ENCODE peak calls at places on chromosomes 11 and 22, in nine cellular contexts. One of them, this sample, is unnamed.

GRCh38 chr11:124113890-124114289 is 1.4 kb upstream of the VWA5A start:
- DNase-seq in K562: no peak
- DNase-seq in HCT116: no peak
- DNase-seq in GM23338: no peak
- DNase-seq in HepG2: no peak
- DNase-seq in A549: no peak
- DNase-seq in SK-N-SH: no peak
- DNase-seq in Panc1: no peak
- DNase-seq in GM12878: no peak
- DNase-seq in this sample: no peak

GRCh38 chr11:125284209-125284608 is 119.7 kb downstream of the PKNOX2 start:
- DNase-seq in K562: no peak
- DNase-seq in HCT116: no peak
- DNase-seq in GM23338: no peak
- DNase-seq in HepG2: no peak
- DNase-seq in A549: no peak
- DNase-seq in SK-N-SH: no peak
- DNase-seq in Panc1: no peak
- DNase-seq in GM12878: no peak
- DNase-seq in this sample: no peak

GRCh38 chr11:723120-723883 is 17.3 kb downstream of the EPS8L2 start:
- DNase-seq in K562: peak
- DNase-seq in HCT116: no peak
- DNase-seq in GM23338: peak
- DNase-seq in HepG2: peak
- DNase-seq in A549: peak
- DNase-seq in SK-N-SH: peak
- DNase-seq in Panc1: no peak
- DNase-seq in GM12878: no peak
- DNase-seq in this sample: peak

GRCh38 chr11:69138265-69138664 is 17.5 kb upstream of the SMIM38 start:
- DNase-seq in K562: no peak
- DNase-seq in HCT116: peak
- DNase-seq in GM23338: no peak
- DNase-seq in HepG2: no peak
- DNase-seq in A549: peak
- DNase-seq in SK-N-SH: no peak
- DNase-seq in Panc1: no peak
- DNase-seq in GM12878: no peak
- DNase-seq in this sample: no peak

GRCh38 chr22:35872451-35872850 is 154.8 kb downstream of the APOL5 start:
- DNase-seq in K562: no peak
- DNase-seq in HCT116: no peak
- DNase-seq in GM23338: no peak
- DNase-seq in HepG2: no peak
- DNase-seq in A549: no peak
- DNase-seq in SK-N-SH: no peak
- DNase-seq in Panc1: no peak
- DNase-seq in GM12878: no peak
- DNase-seq in this sample: no peak

GRCh38 chr11:16912607-16913006 is 101.6 kb downstream of the PLEKHA7 start:
- DNase-seq in K562: no peak
- DNase-seq in HCT116: no peak
- DNase-seq in GM23338: peak
- DNase-seq in HepG2: no peak
- DNase-seq in A549: no peak
- DNase-seq in SK-N-SH: no peak
- DNase-seq in Panc1: no peak
- DNase-seq in GM12878: no peak
- DNase-seq in this sample: no peak

GRCh38 chr11:10489444-10489785 is 34.4 kb downstream of the AMPD3 start:
- DNase-seq in K562: no peak
- DNase-seq in HCT116: no peak
- DNase-seq in GM23338: no peak
- DNase-seq in HepG2: no peak
- DNase-seq in A549: no peak
- DNase-seq in SK-N-SH: no peak
- DNase-seq in Panc1: no peak
- DNase-seq in GM12878: no peak
- DNase-seq in this sample: no peak

GRCh38 chr11:47336595-47336994 is 15.9 kb downstream of the MYBPC3 start:
- DNase-seq in K562: no peak
- DNase-seq in HCT116: no peak
- DNase-seq in GM23338: no peak
- DNase-seq in HepG2: no peak
- DNase-seq in A549: no peak
- DNase-seq in SK-N-SH: no peak
- DNase-seq in Panc1: no peak
- DNase-seq in GM12878: no peak
- DNase-seq in this sample: no peak

GRCh38 chr11:19418221-19418620 is 177.5 kb upstream of the E2F8 start:
- DNase-seq in K562: no peak
- DNase-seq in HCT116: no peak
- DNase-seq in GM23338: no peak
- DNase-seq in HepG2: no peak
- DNase-seq in A549: no peak
- DNase-seq in SK-N-SH: no peak
- DNase-seq in Panc1: no peak
- DNase-seq in GM12878: no peak
- DNase-seq in this sample: no peak

GRCh38 chr11:19422257-19422656 is 181.5 kb upstream of the E2F8 start:
- DNase-seq in K562: no peak
- DNase-seq in HCT116: no peak
- DNase-seq in GM23338: peak
- DNase-seq in HepG2: no peak
- DNase-seq in A549: no peak
- DNase-seq in SK-N-SH: no peak
- DNase-seq in Panc1: no peak
- DNase-seq in GM12878: no peak
- DNase-seq in this sample: no peak

GRCh38 chr11:19419813-19420212 is 179.1 kb upstream of the E2F8 start:
- DNase-seq in K562: no peak
- DNase-seq in HCT116: no peak
- DNase-seq in GM23338: no peak
- DNase-seq in HepG2: no peak
- DNase-seq in A549: peak
- DNase-seq in SK-N-SH: no peak
- DNase-seq in Panc1: no peak
- DNase-seq in GM12878: no peak
- DNase-seq in this sample: no peak

GRCh38 chr11:19419021-19419750 is 178.4 kb upstream of the E2F8 start:
- DNase-seq in K562: no peak
- DNase-seq in HCT116: no peak
- DNase-seq in GM23338: peak
- DNase-seq in HepG2: no peak
- DNase-seq in A549: peak
- DNase-seq in SK-N-SH: no peak
- DNase-seq in Panc1: no peak
- DNase-seq in GM12878: no peak
- DNase-seq in this sample: no peak

DNA sequence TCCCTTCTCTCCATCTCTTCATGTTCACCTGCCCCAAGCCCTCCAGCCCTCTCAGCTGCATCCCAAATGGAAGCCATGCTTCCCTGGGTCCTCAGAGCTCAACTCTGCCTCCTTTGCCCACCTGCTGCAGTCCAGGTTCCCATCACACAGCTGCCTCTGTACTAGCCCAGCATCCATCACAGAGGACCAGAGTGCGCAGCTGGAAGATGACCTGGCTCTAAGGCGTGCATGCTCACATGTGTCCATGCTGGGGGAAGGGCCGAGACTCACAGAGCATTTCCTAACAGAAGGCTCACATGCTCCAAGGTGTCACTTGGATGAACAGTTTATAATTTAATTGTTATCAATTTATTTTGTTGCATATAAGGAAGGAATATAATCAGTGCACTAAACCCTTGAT is 180.4 kb upstream of the E2F8 start:
- DNase-seq in K562: no peak
- DNase-seq in HCT116: no peak
- DNase-seq in GM23338: no peak
- DNase-seq in HepG2: no peak
- DNase-seq in A549: no peak
- DNase-seq in SK-N-SH: no peak
- DNase-seq in Panc1: no peak
- DNase-seq in GM12878: no peak
- DNase-seq in this sample: no peak
- TF ChIP-seq REST in K562: no peak
- TF ChIP-seq REST in HCT116: no peak
- TF ChIP-seq REST in GM23338: no peak
- TF ChIP-seq REST in HepG2: no peak
- TF ChIP-seq REST in A549: no peak
- TF ChIP-seq REST in SK-N-SH: no peak
- TF ChIP-seq REST in Panc1: no peak
- TF ChIP-seq REST in GM12878: no peak
- TF ChIP-seq REST in this sample: no peak

GRCh38 chr11:67261942-67262681 is 4.2 kb upstream of the GRK2 start:
- DNase-seq in K562: no peak
- DNase-seq in HCT116: no peak
- DNase-seq in GM23338: peak
- DNase-seq in HepG2: no peak
- DNase-seq in A549: no peak
- DNase-seq in SK-N-SH: no peak
- DNase-seq in Panc1: no peak
- DNase-seq in GM12878: no peak
- DNase-seq in this sample: no peak

GRCh38 chr11:67262731-67263675 is 3.3 kb upstream of the GRK2 start:
- DNase-seq in K562: peak
- DNase-seq in HCT116: peak
- DNase-seq in GM23338: peak
- DNase-seq in HepG2: peak
- DNase-seq in A549: peak
- DNase-seq in SK-N-SH: peak
- DNase-seq in Panc1: no peak
- DNase-seq in GM12878: no peak
- DNase-seq in this sample: peak

GRCh38 chr11:67260406-67260805 is 5.9 kb upstream of the GRK2 start:
- DNase-seq in K562: no peak
- DNase-seq in HCT116: no peak
- DNase-seq in GM23338: no peak
- DNase-seq in HepG2: no peak
- DNase-seq in A549: no peak
- DNase-seq in SK-N-SH: no peak
- DNase-seq in Panc1: no peak
- DNase-seq in GM12878: no peak
- DNase-seq in this sample: no peak

GRCh38 chr11:67264260-67264659 is 2.0 kb upstream of the GRK2 start:
- DNase-seq in K562: no peak
- DNase-seq in HCT116: no peak
- DNase-seq in GM23338: no peak
- DNase-seq in HepG2: no peak
- DNase-seq in A549: no peak
- DNase-seq in SK-N-SH: no peak
- DNase-seq in Panc1: no peak
- DNase-seq in GM12878: no peak
- DNase-seq in this sample: no peak

DNA sequence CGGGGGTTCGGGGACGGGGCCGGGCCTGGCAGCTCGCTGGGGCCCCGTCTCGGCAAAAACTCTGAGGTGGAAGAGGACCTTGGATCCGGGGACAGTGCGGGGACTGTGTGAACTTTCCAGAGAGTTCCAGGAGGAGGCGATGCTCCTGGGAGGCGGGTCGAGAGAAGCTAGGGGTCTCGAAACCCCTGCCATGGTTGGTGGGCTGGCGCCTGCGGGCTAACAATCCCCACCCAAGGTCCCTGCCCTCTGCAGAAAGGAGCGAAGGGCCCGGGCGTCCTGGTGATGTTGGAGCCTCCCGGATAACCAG is 4.7 kb upstream of the GRK2 start:
- DNase-seq in K562: no peak
- DNase-seq in HCT116: no peak
- DNase-seq in GM23338: no peak
- DNase-seq in HepG2: no peak
- DNase-seq in A549: no peak
- DNase-seq in SK-N-SH: no peak
- DNase-seq in Panc1: no peak
- DNase-seq in GM12878: no peak
- DNase-seq in this sample: no peak
- TF ChIP-seq CTCF in K562: peak
- TF ChIP-seq CTCF in HCT116: no peak
- TF ChIP-seq CTCF in GM23338: peak
- TF ChIP-seq CTCF in HepG2: peak
- TF ChIP-seq CTCF in A549: peak
- TF ChIP-seq CTCF in SK-N-SH: peak
- TF ChIP-seq CTCF in Panc1: peak
- TF ChIP-seq CTCF in GM12878: no peak
- TF ChIP-seq CTCF in this sample: no peak

GRCh38 chr22:49347376-49347775 is 480.3 kb downstream of the BRD1 start:
- DNase-seq in K562: no peak
- DNase-seq in HCT116: no peak
- DNase-seq in GM23338: no peak
- DNase-seq in HepG2: no peak
- DNase-seq in A549: no peak
- DNase-seq in SK-N-SH: no peak
- DNase-seq in Panc1: no peak
- DNase-seq in GM12878: no peak
- DNase-seq in this sample: no peak

GRCh38 chr22:49349841-49350381 is 477.8 kb downstream of the BRD1 start:
- DNase-seq in K562: no peak
- DNase-seq in HCT116: no peak
- DNase-seq in GM23338: no peak
- DNase-seq in HepG2: no peak
- DNase-seq in A549: no peak
- DNase-seq in SK-N-SH: no peak
- DNase-seq in Panc1: no peak
- DNase-seq in GM12878: no peak
- DNase-seq in this sample: no peak

GRCh38 chr22:49348631-49349030 is 479.0 kb downstream of the BRD1 start:
- DNase-seq in K562: no peak
- DNase-seq in HCT116: no peak
- DNase-seq in GM23338: no peak
- DNase-seq in HepG2: no peak
- DNase-seq in A549: no peak
- DNase-seq in SK-N-SH: no peak
- DNase-seq in Panc1: no peak
- DNase-seq in GM12878: no peak
- DNase-seq in this sample: no peak

GRCh38 chr22:49350441-49351121 is 477.1 kb downstream of the BRD1 start:
- DNase-seq in K562: no peak
- DNase-seq in HCT116: no peak
- DNase-seq in GM23338: no peak
- DNase-seq in HepG2: no peak
- DNase-seq in A549: no peak
- DNase-seq in SK-N-SH: no peak
- DNase-seq in Panc1: no peak
- DNase-seq in GM12878: no peak
- DNase-seq in this sample: no peak

DNA sequence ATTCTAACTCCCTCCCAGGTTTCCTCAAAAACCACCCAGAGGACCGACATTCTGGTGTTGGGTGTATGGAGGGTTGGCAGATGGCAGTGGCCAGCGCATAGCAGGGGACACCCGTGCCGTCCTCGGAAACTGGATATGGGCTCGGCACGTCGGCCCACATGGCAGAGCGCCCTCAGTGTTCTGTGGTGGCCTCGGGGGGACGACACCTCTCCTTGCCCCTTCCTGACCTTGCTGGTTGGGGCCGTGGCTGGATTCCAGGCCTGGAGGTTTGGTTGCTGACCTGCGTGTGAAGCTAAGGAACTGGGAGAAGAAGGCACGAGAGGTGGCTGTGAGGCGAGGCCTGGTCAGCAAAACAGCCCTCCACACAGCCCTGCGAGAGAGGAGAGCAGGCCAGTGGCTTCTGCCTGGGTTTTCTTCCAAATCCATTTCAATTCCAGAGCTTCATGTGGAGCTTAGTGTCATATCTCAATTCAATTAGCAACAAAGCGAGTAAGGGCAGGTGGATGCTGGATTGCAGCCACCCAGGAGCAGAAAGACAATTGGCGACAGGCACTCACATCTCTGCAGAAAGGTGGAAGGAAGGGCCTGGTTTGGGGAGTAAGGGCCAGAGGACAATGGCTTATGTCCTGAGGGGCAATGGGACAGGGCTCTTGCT is 478.4 kb downstream of the BRD1 start:
- DNase-seq in K562: no peak
- DNase-seq in HCT116: no peak
- DNase-seq in GM23338: no peak
- DNase-seq in HepG2: no peak
- DNase-seq in A549: no peak
- DNase-seq in SK-N-SH: no peak
- DNase-seq in Panc1: no peak
- DNase-seq in GM12878: no peak
- DNase-seq in this sample: no peak
- TF ChIP-seq REST in K562: no peak
- TF ChIP-seq REST in HCT116: no peak
- TF ChIP-seq REST in GM23338: no peak
- TF ChIP-seq REST in HepG2: no peak
- TF ChIP-seq REST in A549: no peak
- TF ChIP-seq REST in SK-N-SH: no peak
- TF ChIP-seq REST in Panc1: no peak
- TF ChIP-seq REST in GM12878: no peak
- TF ChIP-seq REST in this sample: no peak

DNA sequence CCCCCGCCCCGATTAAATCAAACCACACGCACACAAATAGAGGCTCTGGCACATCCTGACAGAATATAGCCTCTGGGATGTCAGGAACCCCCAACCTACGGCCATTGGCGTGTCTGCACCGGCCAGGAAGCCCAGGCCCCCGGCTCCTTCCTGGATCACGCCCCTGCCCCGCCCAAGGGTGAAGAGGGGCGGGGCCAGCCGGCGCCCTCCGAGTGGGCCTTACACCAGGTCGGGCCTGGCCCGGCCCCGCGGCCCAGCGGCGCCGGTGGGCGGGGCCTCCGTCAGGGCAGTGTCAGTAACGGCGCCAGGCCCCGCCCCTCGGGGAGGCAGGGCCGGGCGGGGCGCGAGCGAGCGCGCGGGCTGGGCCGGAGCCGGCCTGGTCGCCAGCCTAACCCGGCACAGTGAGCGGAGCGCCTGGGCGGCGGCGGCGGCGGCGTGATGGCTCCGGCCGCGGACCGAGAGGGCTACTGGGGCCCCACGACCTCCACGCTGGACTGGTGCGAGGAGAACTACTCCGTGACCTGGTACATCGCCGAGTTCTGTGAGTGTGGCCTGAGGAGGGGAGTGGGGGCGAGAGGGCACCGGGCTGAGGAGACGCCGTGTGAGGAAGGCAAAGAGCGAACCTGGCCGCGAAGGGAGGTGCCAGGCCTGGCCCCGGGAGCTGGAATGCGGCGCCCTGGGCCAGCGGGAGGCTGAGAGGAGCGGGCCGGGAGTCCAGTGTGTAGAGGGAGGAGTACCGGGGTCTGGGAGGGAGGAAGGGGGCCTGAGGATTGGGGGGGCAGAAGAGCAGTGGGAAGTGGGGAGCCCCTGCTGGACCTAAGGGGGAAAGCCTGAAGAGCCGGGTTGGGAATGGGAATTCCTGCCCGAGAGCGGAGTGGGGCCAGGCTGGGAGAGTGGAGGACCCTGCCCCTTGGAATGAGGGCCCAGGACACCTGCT is at the start of gene ACER3:
- DNase-seq in K562: peak
- DNase-seq in HCT116: peak
- DNase-seq in GM23338: peak
- DNase-seq in HepG2: peak
- DNase-seq in A549: peak
- DNase-seq in SK-N-SH: peak
- DNase-seq in Panc1: peak
- DNase-seq in GM12878: peak
- DNase-seq in this sample: peak
- TF ChIP-seq CTCF in K562: no peak
- TF ChIP-seq CTCF in HCT116: no peak
- TF ChIP-seq CTCF in GM23338: peak
- TF ChIP-seq CTCF in HepG2: peak
- TF ChIP-seq CTCF in A549: no peak
- TF ChIP-seq CTCF in SK-N-SH: peak
- TF ChIP-seq CTCF in Panc1: peak
- TF ChIP-seq CTCF in GM12878: no peak
- TF ChIP-seq CTCF in this sample: no peak

This sample was measured in HL-60.